ENCODE peak calls at places on chromosomes 4 and X, in seven cellular contexts. C is breast epithelium, Q is ovary, M is adrenal gland, N is uterus, G is thyroid gland, J is IMR-90. S is an unnamed sample.

GRCh38 chr4:185229021-185229818 is 19.8 kb downstream of the SNX25 start:
- DNase-seq in C (no peak), Q (no peak), M (no peak), N (no peak), G (no peak), J (no peak), S (no peak)

GRCh38 chrX:70009970-70010369 is 39.8 kb downstream of the AWAT2 start:
- DNase-seq in C (no peak), Q (no peak), M (no peak), N (no peak), G (no peak), J (no peak), S (no peak)

GRCh38 chr4:8852118-8852704 is 19.4 kb downstream of the HMX1 start:
- DNase-seq in C (no peak), Q (no peak), M (no peak), N (no peak), G (no peak), J (no peak), S (no peak)

GRCh38 chrX:115360220-115360781 is 70.8 kb downstream of the LUZP4 start:
- DNase-seq in C (no peak), Q (no peak), M (no peak), N (no peak), G (no peak), J (no peak), S (no peak)

GRCh38 chr4:73187325-73187724 is 71.3 kb downstream of the ANKRD17 start:
- DNase-seq in C (no peak), Q (no peak), M (no peak), N (no peak), G (no peak), J (peak; percentile 53), S (no peak)

GRCh38 chr4:86809809-86810208 is 39.4 kb downstream of the SLC10A6 start:
- DNase-seq in C (no peak), Q (no peak), M (no peak), N (no peak), G (no peak), J (no peak), S (no peak)

GRCh38 chr4:10008208-10009005 is 12.9 kb downstream of the SLC2A9 start:
- DNase-seq in C (no peak), Q (peak; percentile 19), M (no peak), N (no peak), G (no peak), J (peak; percentile 45), S (no peak)

GRCh38 chr4:52998413-52998812 is 136.3 kb downstream of the RASL11B start:
- DNase-seq in C (no peak), Q (no peak), M (no peak), N (no peak), G (no peak), J (no peak), S (no peak)

GRCh38 chr4:39697740-39698423 is at the start of gene UBE2K:
- DNase-seq in C (peak; percentile 72), Q (peak; percentile 87), M (peak; percentile 92), N (peak; percentile 91), G (peak; percentile 87), J (peak; percentile 82), S (peak; percentile 55)

GRCh38 chrX:135629342-135629741 is 84.1 kb upstream of the CT45A1 start:
- DNase-seq in C (no peak), Q (no peak), M (no peak), N (no peak), G (no peak), J (no peak), S (no peak)

GRCh38 chrX:150436200-150436599 is 73.1 kb downstream of the MAMLD1 start:
- DNase-seq in C (no peak), Q (no peak), M (no peak), N (no peak), G (no peak), J (peak; percentile 16), S (no peak)

GRCh38 chr4:83552085-83552484 is 16.2 kb downstream of the GPAT3 start:
- DNase-seq in C (no peak), Q (no peak), M (no peak), N (no peak), G (no peak), J (no peak), S (no peak)

DNA sequence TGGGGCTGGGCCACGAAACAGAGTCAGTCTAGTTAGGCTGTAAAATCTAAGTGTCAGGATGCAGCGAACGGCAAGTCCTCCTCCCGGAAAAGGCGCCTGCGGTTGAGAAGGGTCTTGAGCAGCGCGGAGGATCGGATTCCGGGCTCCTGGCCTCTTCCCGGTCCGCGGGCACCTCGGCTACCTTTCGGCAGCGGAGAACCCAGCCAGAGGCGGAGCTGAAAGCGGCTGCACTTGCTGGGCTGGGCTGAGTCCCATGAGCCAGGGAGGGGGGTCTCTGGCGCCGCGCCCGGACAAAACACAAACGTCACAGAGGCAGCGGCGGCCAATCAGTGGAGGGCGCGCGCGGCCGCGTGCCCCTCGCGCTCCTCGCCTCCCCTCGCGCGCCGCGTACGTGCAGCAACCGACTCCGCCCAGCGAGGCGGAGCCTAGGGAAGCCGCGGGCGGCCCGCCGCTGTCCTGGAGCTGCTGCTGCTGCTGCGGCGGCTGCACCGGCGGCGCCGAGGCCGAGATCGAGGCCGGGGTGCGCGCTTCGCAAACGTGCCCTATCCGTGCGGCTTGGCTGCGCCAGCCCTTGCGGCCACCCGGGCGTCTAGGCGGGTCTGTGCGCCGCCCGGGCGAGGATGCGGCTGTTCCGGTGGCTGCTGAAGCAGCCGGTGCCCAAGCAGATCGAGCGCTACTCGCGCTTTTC is at the start of gene PDK3:
- DNase-seq in C (peak; percentile 78), Q (peak; percentile 92), M (peak; percentile 95), N (peak; percentile 89), G (peak; percentile 91), J (peak; percentile 77), S (peak; percentile 30)
- TF ChIP-seq POLR2A in C (no peak), Q (peak; percentile 60), M (peak; percentile 68), N (peak; percentile 86), G (no peak), J (no peak), S (peak; percentile 89)

GRCh38 chrX:71111141-71111843 is at the start of gene IL2RG:
- DNase-seq in C (no peak), Q (no peak), M (no peak), N (no peak), G (peak; percentile 10), J (no peak), S (peak; percentile 6)
- H3K4me1 ChIP-seq in C (no peaks in the 10 kb centered on the region), Q (no peaks in the 10 kb centered on the region), M (no peaks in the 10 kb centered on the region), N (no peaks in the 10 kb centered on the region), G (no peaks in the 10 kb centered on the region), J (no peaks in the 10 kb centered on the region), S (no peaks in the 10 kb centered on the region)

DNA sequence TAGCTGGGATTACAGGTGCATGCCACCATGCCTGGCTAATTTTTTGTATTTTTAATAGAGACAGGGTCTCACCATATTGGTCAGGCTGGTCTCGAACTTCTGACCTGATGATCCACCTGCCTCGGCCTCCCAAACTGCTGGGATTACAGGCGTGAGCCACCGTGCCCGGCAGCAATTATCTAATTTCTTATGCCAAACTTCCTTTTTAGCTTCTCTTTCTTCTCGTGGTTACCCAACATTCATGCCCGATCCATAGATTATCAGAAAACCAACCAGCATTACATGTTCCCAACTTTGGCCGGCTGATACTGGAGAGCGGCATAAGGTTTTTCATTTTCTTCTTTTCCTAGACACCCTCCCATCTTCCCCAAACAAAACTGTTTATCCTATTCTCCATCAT is 8.8 kb downstream of the SLC7A11 start:
- DNase-seq in C (no peak), Q (no peak), M (no peak), N (no peak), G (no peak), J (no peak), S (no peak)
- TF ChIP-seq POLR2A in C (no peak), Q (no peak), M (no peak), N (no peak), G (no peak), J (no peak), S (no peak)

DNA sequence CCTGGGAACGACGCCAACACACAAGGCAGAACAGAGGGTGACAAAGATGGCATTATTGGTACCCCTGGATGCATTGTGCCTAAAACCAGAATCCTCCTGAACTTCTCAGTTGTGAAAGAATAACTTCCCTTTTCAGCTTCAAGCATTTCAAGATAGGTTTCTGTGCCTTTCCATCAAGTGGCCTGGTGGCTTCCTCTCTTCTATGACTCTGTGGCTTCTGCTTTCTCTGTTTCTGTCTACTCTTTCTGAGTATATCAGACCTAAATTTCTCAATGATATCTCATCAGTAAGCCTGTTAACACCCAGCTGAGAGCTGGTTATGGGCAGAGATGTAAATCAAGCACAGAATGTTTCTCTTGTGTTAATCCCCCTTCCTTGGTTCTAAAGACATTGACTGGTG is 21.4 kb upstream of the FAM9B start:
- DNase-seq in C (no peak), Q (no peak), M (no peak), N (no peak), G (no peak), J (no peak), S (no peak)
- H3K4me1 ChIP-seq in C (no peaks in the 10 kb centered on the region), Q (no peaks in the 10 kb centered on the region), M (no peaks in the 10 kb centered on the region), N (no peaks in the 10 kb centered on the region), G (no peaks in the 10 kb centered on the region), J (no peaks in the 10 kb centered on the region), S (no peaks in the 10 kb centered on the region)

DNA sequence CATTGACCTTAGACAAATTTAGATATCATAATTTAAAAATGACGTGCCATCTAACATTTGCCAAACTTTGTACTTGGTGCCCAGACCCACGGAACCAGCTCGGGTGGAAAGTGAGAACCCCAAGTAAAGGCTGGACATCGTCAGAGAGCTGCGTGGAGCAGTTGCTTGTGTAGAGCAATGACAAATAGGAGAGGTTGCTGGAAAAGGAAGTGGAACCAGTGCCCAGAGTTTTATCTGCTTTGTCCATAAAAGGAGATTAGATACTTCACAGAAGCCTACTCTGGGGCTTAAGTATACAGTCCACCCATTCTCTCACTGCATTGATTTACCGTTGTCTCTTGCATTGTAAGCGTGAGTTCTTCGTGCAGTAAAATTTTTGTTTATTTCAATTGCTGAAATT is 5.4 kb upstream of the TBC1D1 start:
- DNase-seq in C (no peak), Q (no peak), M (no peak), N (peak; percentile 53), G (peak; percentile 17), J (peak; percentile 43), S (no peak)
- TF ChIP-seq POLR2A in C (no peak), Q (no peak), M (no peak), N (peak; percentile 13), G (no peak), J (no peak), S (no peak)

GRCh38 chr4:11543710-11544109 is 115.0 kb upstream of the HS3ST1 start:
- DNase-seq in C (no peak), Q (no peak), M (peak; percentile 58), N (no peak), G (no peak), J (peak; percentile 83), S (no peak)
- H3K4me1 ChIP-seq in C (no peaks in the 10 kb centered on the region), Q (no peaks in the 10 kb centered on the region), M (peaks cover 13% of the 10 kb centered on the region), N (no peaks in the 10 kb centered on the region), G (no peaks in the 10 kb centered on the region), J (peaks cover 5% of the 10 kb centered on the region), S (no peaks in the 10 kb centered on the region)

DNA sequence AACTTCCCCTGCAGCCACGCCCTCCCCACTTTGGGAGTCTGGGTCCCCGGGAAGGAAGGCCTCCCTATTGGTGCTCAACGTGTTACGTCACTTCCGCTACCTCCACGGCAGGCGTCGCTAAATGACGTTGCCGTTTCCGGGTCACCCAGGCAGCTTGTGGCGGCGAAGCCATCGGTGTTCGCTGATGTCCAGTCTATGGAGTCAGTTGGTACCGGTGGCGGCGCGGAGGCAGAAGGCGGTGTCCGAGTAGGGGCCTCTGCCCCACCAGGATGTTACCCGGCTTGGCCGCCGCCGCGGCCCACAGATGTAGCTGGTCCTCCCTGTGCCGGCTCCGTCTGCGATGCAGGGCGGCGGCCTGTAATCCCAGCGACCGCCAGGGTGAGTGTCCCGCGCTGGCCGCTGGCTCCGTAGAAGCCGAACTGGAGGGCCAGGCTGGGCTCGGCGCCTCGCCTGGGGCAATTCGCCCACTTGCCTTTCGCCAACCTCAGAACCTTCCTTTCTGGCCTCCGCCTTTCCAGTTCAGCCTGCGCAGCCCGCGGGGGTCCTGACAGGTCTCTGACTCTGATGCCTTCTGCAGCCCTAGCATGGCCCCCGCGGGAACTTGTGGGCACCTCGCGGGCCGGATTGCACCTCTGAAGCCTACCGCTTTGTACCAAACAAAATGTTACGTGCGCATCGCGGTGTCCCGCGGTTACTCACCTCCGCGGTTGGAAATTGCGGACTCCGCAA is at the start of gene SLC30A9:
- DNase-seq in C (peak; percentile 97), Q (peak; percentile 95), M (peak; percentile 98), N (peak; percentile 93), G (peak; percentile 96), J (peak; percentile 94), S (peak; percentile 68)
- TF ChIP-seq POLR2A in C (peak; percentile 62), Q (peak; percentile 90), M (peak; percentile 86), N (peak; percentile 86), G (peak; percentile 62), J (peak; percentile 96), S (peak; percentile 81)